ENCODE peak calls at places on chromosomes 13 and 19, in four cellular contexts. G, S, P and I are unnamed samples.

GRCh38 chr19:38362076-38362945 is 12.1 kb upstream of the PSMD8 start:
- DNase-seq in G (peak), S (peak), P (peak), I (no peak)

GRCh38 chr13:93029536-93029935 is 197.1 kb upstream of the GPC6 start:
- DNase-seq in G (peak), S (no peak), P (no peak), I (no peak)

GRCh38 chr13:50693755-50694154 is 149.7 kb downstream of the DLEU7 start:
- DNase-seq in G (peak), S (peak), P (no peak), I (no peak)

GRCh38 chr13:25874907-25875306 is 176.9 kb downstream of the SHISA2 start:
- DNase-seq in G (no peak), S (no peak), P (no peak), I (no peak)

GRCh38 chr13:38602261-38602660 is 84.6 kb upstream of the FREM2 start:
- DNase-seq in G (no peak), S (no peak), P (no peak), I (no peak)

GRCh38 chr13:98543380-98544104 is 33.4 kb downstream of the STK24 start:
- DNase-seq in G (no peak), S (no peak), P (no peak), I (no peak)

GRCh38 chr13:57314897-57315520 is 148.0 kb downstream of the PRR20E start:
- DNase-seq in G (no peak), S (no peak), P (no peak), I (no peak)

GRCh38 chr13:33207616-33207964 is 78.0 kb downstream of the STARD13 start:
- DNase-seq in G (peak), S (no peak), P (no peak), I (peak)

GRCh38 chr13:85236431-85236830 is 562.8 kb downstream of the SLITRK6 start:
- DNase-seq in G (peak), S (no peak), P (no peak), I (no peak)

GRCh38 chr13:95494082-95494681 is 58.3 kb upstream of the CLDN10 start:
- DNase-seq in G (peak), S (no peak), P (no peak), I (peak)

GRCh38 chr19:13842294-13843103 is 34.4 kb upstream of the NANOS3 start:
- DNase-seq in G (peak), S (peak), P (no peak), I (no peak)

GRCh38 chr19:49362926-49363264 is 679 bp upstream of the TEAD2 start:
- DNase-seq in G (no peak), S (peak), P (no peak), I (no peak)

GRCh38 chr13:110014719-110015118 is 228.3 kb upstream of the IRS2 start:
- DNase-seq in G (no peak), S (no peak), P (no peak), I (no peak)

GRCh38 chr13:79187917-79188699 is 217.9 kb downstream of the RBM26 start:
- DNase-seq in G (no peak), S (no peak), P (no peak), I (no peak)

GRCh38 chr13:42699922-42700321 is 81.5 kb upstream of the FAM216B start:
- DNase-seq in G (no peak), S (no peak), P (no peak), I (no peak)

GRCh38 chr19:46298477-46299003 is 1.7 kb downstream of the HIF3A start:
- DNase-seq in G (no peak), S (no peak), P (no peak), I (no peak)

GRCh38 chr19:48999481-49000325 is 6.0 kb downstream of the RUVBL2 start:
- DNase-seq in G (peak), S (peak), P (no peak), I (no peak)

GRCh38 chr19:35248310-35249145 is at the start of gene LSR:
- DNase-seq in G (no peak), S (no peak), P (peak), I (no peak)

DNA sequence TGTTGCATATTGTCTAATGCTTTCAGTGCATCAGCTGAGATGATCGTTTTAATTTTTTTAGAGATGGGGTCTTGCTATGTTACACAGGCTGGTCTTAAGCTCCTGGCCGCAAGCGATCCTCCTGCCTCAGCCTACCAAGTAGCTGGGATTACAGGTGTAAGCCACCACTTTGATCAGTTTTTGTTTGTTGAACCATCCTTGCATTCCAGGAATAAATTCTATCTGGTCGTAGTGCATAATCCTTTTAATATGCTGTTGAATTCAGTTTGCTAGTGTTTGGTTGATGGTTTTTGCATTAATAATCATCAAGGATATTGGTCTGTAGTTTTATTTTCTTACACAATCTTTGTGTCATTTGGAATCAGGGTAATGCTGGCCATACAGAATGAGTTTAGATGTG is 4.4 kb downstream of the ZNF211 start:
- DNase-seq in G (no peak), S (no peak), P (no peak), I (no peak)
- H3K4me3 ChIP-seq in G (no peak), S (no peak), P (no peak), I (no peak)

GRCh38 chr13:51995677-51996551 is 15.3 kb downstream of the ATP7B start:
- DNase-seq in G (peak), S (peak), P (no peak), I (no peak)
- TF ChIP-seq CTCF in G (no peak), S (no peak), P (no peak), I (no peak)

DNA sequence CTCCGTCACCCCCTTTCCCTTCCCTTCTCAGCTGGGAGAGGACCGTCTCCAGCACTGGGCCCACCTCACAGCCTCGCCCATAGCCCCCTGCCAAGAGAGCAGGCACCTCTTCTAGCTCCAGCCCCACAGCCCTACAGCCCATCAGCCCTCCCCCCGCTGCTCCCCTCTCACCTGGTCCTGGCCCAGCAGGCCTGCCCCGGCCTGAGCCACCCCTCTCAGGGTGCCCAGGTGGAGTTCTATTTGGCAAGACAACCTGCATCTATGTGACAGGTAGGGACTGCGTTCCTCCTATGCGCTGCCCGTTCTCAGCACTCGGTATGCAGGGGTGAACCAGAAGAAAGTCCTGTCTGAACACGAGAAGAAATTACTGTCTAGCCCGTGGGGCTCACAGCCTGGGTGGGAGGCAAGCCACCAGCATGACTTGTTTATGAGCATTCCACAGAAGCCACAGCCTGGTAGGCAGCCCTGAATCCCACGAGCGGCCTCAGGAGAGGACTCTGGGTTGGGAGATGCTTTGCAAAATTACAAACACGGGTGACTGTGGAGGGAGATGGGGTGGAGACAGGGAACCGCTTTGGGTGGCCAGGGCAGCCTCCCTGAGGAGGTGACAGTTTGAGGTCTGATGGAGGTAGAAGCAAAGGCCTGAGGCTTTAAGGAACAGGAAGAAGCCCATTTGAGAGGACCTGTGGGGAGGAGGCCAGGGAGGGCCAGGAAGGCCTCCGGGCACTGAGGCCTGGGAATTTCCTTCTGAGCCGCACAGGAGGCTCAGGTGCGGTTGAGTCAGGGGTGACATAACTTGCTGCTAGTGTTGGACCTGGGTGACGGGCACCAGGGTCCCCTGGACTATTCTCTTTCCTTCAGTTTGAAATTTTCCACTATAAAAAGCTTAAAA is 1.2 kb upstream of the PLEKHF1 start:
- DNase-seq in G (no peak), S (no peak), P (no peak), I (no peak)
- H3K4me3 ChIP-seq in G (no peak), S (no peak), P (no peak), I (no peak)

GRCh38 chr19:42110658-42111057 is 21.6 kb downstream of the POU2F2 start:
- DNase-seq in G (no peak), S (no peak), P (no peak), I (no peak)
- TF ChIP-seq CTCF in G (no peak), S (no peak), P (no peak), I (no peak)